ENCODE peak calls at places on chromosomes 6 and 20, in five cellular contexts. P is neural progenitor cell, J is PC-9, L is DND-41, O is GM23248. G is an unnamed sample.

GRCh38 chr6:128558021-128558420 is 37.6 kb upstream of the PTPRK start:
- DNase-seq in L (no peak), J (no peak), P (no peak), O (no peak), G (no peak)

GRCh38 chr6:39335780-39336541 is 13.5 kb upstream of the KCNK16 start:
- DNase-seq in P (no peak), J (no peak), L (peak), O (no peak), G (no peak)

GRCh38 chr6:149031545-149032317 is 284.9 kb downstream of the UST start:
- DNase-seq in P (no peak), J (peak), L (peak), O (peak), G (no peak)

GRCh38 chr6:50657513-50657912 is 55.8 kb upstream of the TFAP2D start:
- DNase-seq in P (no peak), O (no peak), J (no peak), L (no peak), G (no peak)

GRCh38 chr6:88975369-88975768 is 12.0 kb upstream of the RNGTT start:
- DNase-seq in P (no peak), L (no peak), O (no peak), J (no peak), G (no peak)

GRCh38 chr6:57313711-57314471 is 3.5 kb upstream of the PRIM2 start:
- DNase-seq in J (peak), O (peak), L (no peak), P (no peak), G (peak)

GRCh38 chr20:543369-544152 is at the start of gene CSNK2A1:
- DNase-seq in L (peak), J (peak), O (peak), P (peak), G (peak)

GRCh38 chr6:16639689-16640480 is 121.4 kb downstream of the ATXN1 start:
- DNase-seq in P (no peak), J (no peak), O (peak), L (no peak), G (no peak)

GRCh38 chr6:89987830-89988229 is 93.6 kb downstream of the GJA10 start:
- DNase-seq in L (no peak), J (no peak), O (no peak), P (no peak), G (no peak)

GRCh38 chr6:19972221-19972620 is 135.1 kb downstream of the ID4 start:
- DNase-seq in L (no peak), O (no peak), P (no peak), J (no peak), G (no peak)

GRCh38 chr20:44137210-44137781 is 49.7 kb downstream of the JPH2 start:
- DNase-seq in O (peak), L (no peak), P (peak), J (peak), G (no peak)

GRCh38 chr20:1896859-1897258 is 1.7 kb downstream of the SIRPA start:
- DNase-seq in J (no peak), O (no peak), L (no peak), P (no peak), G (no peak)

GRCh38 chr6:113586413-113586812 is 270.7 kb upstream of the MARCKS start:
- DNase-seq in J (no peak), P (no peak), L (no peak), O (peak), G (no peak)

GRCh38 chr6:27312146-27312949 is at the start of gene POM121L2:
- DNase-seq in P (peak), O (peak), J (peak), L (peak), G (no peak)

GRCh38 chr6:88823998-88824397 is 139.4 kb downstream of the RNGTT start:
- DNase-seq in P (no peak), O (peak), J (no peak), L (no peak), G (no peak)

GRCh38 chr20:25041813-25042530 is 16.0 kb downstream of the ACSS1 start:
- DNase-seq in L (no peak), O (no peak), P (no peak), J (no peak), G (no peak)

GRCh38 chr6:5246141-5246869 is 14.4 kb downstream of the LYRM4 start:
- DNase-seq in P (no peak), J (no peak), L (no peak), O (no peak), G (peak)

GRCh38 chr6:52595796-52596130 is 18.9 kb upstream of the TRAM2 start:
- DNase-seq in P (no peak), L (no peak), J (no peak), O (no peak), G (no peak)

GRCh38 chr6:139066080-139066479 is 37.5 kb downstream of the ABRACL start:
- DNase-seq in O (no peak), J (no peak), P (no peak), L (no peak), G (no peak)

DNA sequence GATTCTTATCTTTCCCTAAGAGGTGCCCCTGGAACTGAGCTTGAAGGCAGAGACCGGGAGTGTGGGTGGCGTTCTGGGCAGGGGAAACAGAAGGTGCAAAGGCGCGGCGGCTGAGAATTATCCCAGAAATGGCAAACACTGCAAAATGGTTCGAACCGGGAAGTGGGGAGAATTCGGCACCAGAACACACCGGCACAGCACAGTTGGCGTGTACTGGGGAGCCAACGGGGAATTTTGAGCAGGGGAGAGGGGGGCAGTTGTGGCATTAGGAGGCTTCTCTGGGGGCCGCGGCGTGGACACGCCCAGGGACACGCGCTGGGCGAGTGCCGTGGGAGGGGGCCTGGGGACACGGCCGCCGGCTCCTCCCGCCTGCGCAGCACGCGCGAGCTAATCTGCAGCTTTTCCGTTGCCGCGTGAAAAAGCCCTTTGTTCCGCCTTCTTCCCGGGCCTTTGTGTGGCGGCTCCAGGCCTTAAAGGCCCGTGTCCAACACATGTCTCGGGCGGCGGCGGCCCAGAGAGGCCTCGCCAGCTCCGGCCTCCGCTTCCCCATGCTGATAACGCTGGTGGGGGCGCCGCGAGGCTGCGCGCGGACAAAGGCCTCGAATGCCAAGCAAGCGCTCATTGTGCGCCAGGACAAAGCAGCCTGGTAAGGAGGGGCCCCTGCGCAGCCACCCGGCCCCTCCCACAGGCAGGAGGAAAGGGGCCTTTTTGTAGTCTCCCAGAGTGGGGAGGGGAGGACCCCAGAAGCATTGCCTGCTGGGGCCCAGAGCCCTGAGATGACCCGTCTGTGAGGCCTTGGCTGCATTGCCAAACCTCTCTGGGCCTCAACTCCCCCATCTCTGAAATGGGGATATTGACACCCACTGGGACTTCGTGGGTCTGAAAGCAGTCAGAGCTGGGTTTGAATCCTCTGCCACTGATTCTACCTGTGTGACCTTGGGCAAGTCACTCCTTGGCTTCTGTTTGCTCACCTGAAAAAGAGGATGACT is 82.8 kb downstream of the CD40 start:
- DNase-seq in O (no peak), L (no peak), J (no peak), P (peak), G (no peak)
- TF ChIP-seq EZH2 in O (no peak), L (no peak), J (no peak), P (no peak), G (no peak)

GRCh38 chr6:41638801-41639555 is 710 bp downstream of the MDFI start:
- DNase-seq in L (no peak), O (no peak), J (no peak), P (peak), G (no peak)
- TF ChIP-seq EZH2 in L (peak), O (peak), J (no peak), P (no peak), G (no peak)

DNA sequence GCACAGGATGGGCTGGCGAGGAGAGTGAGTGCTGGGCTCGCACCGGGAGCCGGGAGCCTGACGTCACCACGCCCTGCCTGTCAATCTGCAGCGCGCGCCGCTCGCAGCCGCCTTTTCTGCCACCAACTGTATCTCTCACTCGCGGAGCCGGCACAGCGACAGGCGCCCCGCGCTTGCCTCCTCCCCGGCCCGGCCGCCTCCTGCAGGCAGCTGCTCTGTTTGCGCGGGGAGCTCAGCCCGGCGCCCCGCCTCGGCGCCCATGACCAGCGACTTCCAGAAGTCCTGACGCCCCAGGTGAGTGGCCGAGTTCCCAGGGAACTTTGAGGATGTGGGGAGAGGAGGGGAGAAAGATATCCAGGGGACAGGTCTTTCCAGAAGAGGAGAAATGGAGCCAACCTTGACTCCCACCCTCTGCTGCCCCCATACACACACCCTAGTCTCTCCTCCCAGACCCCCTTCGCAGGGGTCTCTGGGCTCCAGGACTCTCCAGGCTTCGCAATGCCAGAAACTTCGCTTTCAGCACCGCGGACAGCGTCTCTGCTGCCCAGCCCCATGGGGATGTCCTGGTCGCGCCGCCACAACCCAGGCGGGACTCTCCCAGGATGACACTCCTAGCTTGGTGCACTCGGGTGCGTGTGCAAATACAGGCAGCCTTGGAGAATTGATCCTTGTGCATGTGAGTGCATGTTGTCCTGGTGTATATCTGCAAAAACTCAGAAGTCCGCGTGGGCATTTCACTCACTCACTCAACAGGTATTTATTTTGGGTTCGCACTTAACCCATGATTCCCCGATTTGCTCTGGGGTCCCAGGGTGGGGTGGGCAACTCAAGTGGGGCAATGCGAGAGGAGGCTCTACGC is at the start of gene GPR6:
- DNase-seq in L (peak), J (peak), P (peak), O (peak), G (no peak)
- TF ChIP-seq EZH2 in L (no peak), J (no peak), P (no peak), O (no peak), G (no peak)

GRCh38 chr20:5349448-5349847 is 32.7 kb upstream of the PROKR2 start:
- DNase-seq in O (peak), L (no peak), J (no peak), P (no peak), G (no peak)
- TF ChIP-seq EZH2 in O (no peak), L (no peak), J (no peak), P (no peak), G (no peak)

GRCh38 chr6:105994522-105995402 is 91.4 kb upstream of the PRDM1 start:
- DNase-seq in J (no peak), O (peak), P (peak), L (peak), G (no peak)
- TF ChIP-seq EZH2 in J (no peak), O (no peak), P (peak), L (peak), G (peak)

GRCh38 chr6:24240380-24240779 is 114.4 kb downstream of the NRSN1 start:
- DNase-seq in O (no peak), L (no peak), J (no peak), P (no peak), G (no peak)

GRCh38 chr6:24242924-24243323 is 114.9 kb downstream of the DCDC2 start:
- DNase-seq in P (no peak), L (no peak), O (no peak), J (no peak), G (no peak)

GRCh38 chr6:24234043-24234442 is 108.0 kb downstream of the NRSN1 start:
- DNase-seq in P (no peak), J (no peak), L (no peak), O (no peak), G (no peak)

GRCh38 chr6:24240943-24241342 is 114.9 kb downstream of the NRSN1 start:
- DNase-seq in L (no peak), J (no peak), O (no peak), P (no peak), G (no peak)

DNA sequence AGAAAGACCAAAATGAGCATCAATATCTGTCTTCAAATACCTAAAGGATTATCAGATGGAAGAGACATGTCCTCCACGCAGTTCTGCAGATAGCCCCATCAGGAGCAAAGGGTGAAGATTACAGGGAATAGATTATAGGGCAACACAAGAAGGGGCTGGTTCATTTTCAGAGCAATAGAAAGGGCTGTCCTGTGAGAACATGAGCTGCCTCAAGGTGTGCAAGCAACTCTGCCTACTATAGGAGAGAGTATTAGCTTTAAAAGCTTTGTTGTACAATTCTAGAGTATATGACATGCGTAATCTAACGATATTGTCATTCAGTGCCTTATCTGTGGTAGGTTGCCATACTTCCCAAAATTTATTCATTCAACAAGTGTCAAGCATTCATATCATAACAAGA is 112.7 kb downstream of the NRSN1 start:
- DNase-seq in O (no peak), J (no peak), P (no peak), L (no peak), G (no peak)
- TF ChIP-seq EZH2 in O (no peak), J (no peak), P (no peak), L (no peak), G (no peak)

DNA sequence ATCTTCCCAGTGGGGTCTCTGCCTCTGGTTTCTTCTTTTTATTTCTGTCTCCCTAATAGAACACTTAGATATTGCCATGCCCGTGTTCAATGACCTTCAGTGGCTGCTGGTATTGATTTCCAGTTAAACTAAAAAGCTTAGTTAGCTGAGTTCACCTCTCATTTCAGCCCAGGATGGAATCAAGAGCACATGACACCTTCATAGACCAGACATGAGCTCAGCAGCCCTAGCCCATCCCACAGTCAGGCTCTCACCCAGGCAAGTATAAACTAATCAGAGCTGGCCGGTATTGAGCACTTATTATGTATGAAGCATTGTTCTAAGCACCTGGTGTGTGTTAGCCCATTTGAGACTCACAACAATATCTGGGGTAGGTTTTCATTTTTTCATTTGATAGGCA is 33.7 kb upstream of the PLEKHG1 start:
- DNase-seq in O (no peak), J (no peak), L (no peak), P (no peak), G (no peak)
- TF ChIP-seq EZH2 in O (no peak), J (no peak), L (no peak), P (no peak), G (no peak)

GRCh38 chr6:34142599-34142998 is 3.3 kb downstream of the GRM4 start:
- DNase-seq in J (no peak), O (no peak), L (no peak), P (peak), G (no peak)
- TF ChIP-seq EZH2 in J (no peak), O (no peak), L (no peak), P (no peak), G (no peak)

G was measured in SK-N-MC.